ENCODE peak calls at places on chromosome X, in eight cellular contexts. W is HCT116, H is mammary epithelial cell, M is Peyer's patch, O is spleen, V is cardiac muscle cell, B is WERI-Rb-1, Z is GM13977. K is an unnamed sample.

GRCh38 chrX:17160971-17161370 is 214.0 kb upstream of the NHS start:
- DNase-seq in W (no peak), H (no peak), M (no peak), O (no peak), V (no peak), B (no peak), Z (no peak), K (no peak)

GRCh38 chrX:70132244-70132643 is 1.0 kb upstream of the IGBP1 start:
- DNase-seq in W (no peak), H (no peak), M (no peak), O (no peak), V (no peak), B (no peak), Z (no peak), K (no peak)

GRCh38 chrX:123803331-123803983 is 56.4 kb upstream of the XIAP start:
- DNase-seq in W (peak), H (peak), M (no peak), O (no peak), V (peak), B (no peak), Z (peak), K (no peak)

GRCh38 chrX:11180571-11180970 is 69.4 kb downstream of the HCCS start:
- DNase-seq in W (no peak), H (peak), M (no peak), O (no peak), V (no peak), B (no peak), Z (no peak), K (no peak)

GRCh38 chrX:109826954-109827708 is 94.1 kb upstream of the ACSL4 start:
- DNase-seq in W (no peak), H (peak), M (no peak), O (no peak), V (no peak), B (no peak), Z (no peak), K (no peak)

GRCh38 chrX:133475521-133475920 is 60.2 kb upstream of the GPC4 start:
- DNase-seq in W (no peak), H (no peak), M (no peak), O (no peak), V (no peak), B (no peak), Z (no peak), K (no peak)

GRCh38 chrX:131741103-131741581 is 197.3 kb downstream of the OR13H1 start:
- DNase-seq in W (no peak), H (peak), M (peak), O (peak), V (no peak), B (peak), Z (no peak), K (no peak)

GRCh38 chrX:131762802-131763234 is 218.9 kb downstream of the OR13H1 start:
- DNase-seq in W (no peak), H (peak), M (no peak), O (no peak), V (no peak), B (peak), Z (no peak), K (no peak)

GRCh38 chrX:56728752-56729151 is 291 bp upstream of the NBDY start:
- DNase-seq in W (no peak), H (peak), M (peak), O (no peak), V (peak), B (no peak), Z (peak), K (no peak)

GRCh38 chrX:113522814-113523213 is 682.2 kb upstream of the AMOT start:
- DNase-seq in W (no peak), H (no peak), M (no peak), O (no peak), V (no peak), B (no peak), Z (peak), K (no peak)

GRCh38 chrX:41890026-41890423 is 33.3 kb downstream of the CASK start:
- DNase-seq in W (no peak), H (no peak), M (no peak), O (no peak), V (no peak), B (no peak), Z (no peak), K (no peak)

GRCh38 chrX:35351212-35351611 is 408.6 kb downstream of the FAM47B start:
- DNase-seq in W (no peak), H (peak), M (no peak), O (no peak), V (no peak), B (no peak), Z (no peak), K (no peak)

GRCh38 chrX:73448379-73448778 is 1.5 kb downstream of the CDX4 start:
- DNase-seq in W (no peak), H (no peak), M (no peak), O (peak), V (peak), B (no peak), Z (no peak), K (no peak)

GRCh38 chrX:148270499-148270898 is 229.9 kb upstream of the AFF2 start:
- DNase-seq in W (no peak), H (no peak), M (no peak), O (no peak), V (no peak), B (no peak), Z (no peak), K (no peak)

GRCh38 chrX:23333842-23334535 is 660 bp upstream of the PTCHD1 start:
- DNase-seq in W (no peak), H (no peak), M (no peak), O (no peak), V (peak), B (peak), Z (peak), K (no peak)

GRCh38 chrX:63884821-63885790 is 100.1 kb upstream of the ARHGEF9 start:
- DNase-seq in W (no peak), H (no peak), M (no peak), O (no peak), V (no peak), B (no peak), Z (no peak), K (no peak)

GRCh38 chrX:131058136-131058868 is at the start of gene ARHGAP36:
- DNase-seq in W (no peak), H (no peak), M (no peak), O (no peak), V (peak), B (no peak), Z (no peak), K (no peak)

DNA sequence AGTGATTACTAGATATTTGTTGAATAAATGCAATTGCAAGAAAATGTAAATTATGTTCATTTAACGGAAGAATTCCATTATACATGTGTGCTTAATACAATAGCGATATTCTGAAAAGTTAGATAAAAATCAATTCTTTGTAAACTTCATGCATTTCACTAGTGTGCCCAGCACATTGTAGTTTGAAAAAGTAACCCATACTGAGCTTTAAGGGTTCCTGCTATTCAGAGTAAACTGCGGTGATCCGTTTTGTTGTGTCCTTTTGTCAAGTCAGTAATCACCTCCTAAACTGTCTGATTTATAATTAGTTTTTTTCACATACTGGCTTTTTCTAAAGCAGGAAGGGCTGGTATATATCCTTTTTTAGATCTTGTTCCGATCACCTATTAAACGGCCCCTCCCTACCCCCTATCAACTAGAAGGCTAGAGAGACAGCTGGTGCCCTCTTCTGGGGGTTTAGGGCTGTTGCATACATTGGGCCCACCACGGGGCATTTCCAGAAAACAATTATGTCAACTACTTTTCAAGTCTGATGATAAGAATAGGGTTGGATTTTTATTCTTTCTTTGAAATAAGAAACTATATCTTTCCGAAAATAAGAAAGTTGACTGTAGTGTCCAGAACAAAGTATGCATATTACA is 7.0 kb upstream of the BMP15 start:
- DNase-seq in W (peak), H (peak), M (no peak), O (no peak), V (peak), B (peak), Z (peak), K (no peak)
- TF ChIP-seq CTCF in W (peak), H (peak), M (peak), O (no peak), V (peak), B (peak), Z (peak), K (no peak)

GRCh38 chrX:144717682-144718081 is 529.6 kb upstream of the SPANXN1 start:
- DNase-seq in W (no peak), H (no peak), M (no peak), O (no peak), V (no peak), B (no peak), Z (no peak), K (no peak)

DNA sequence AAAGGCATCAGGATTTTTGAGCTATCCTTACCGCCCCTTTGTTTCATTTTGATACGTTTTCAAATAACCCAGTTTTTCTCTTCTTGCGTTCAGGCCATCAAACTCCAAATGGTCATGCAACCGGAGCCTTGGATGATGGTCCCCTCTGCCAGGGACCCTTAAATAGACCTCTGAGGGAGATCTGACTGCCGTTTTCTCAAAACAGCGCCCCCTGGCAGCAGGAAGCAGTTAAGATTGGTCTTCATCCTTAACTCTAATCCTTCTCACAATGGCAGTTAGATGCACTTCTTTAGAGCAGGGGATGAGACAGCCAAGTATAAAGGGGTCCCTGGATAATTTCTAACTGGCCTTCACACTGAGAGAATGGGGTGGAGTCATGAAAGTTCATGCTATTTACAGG is 525.0 kb upstream of the SPANXN1 start:
- DNase-seq in W (no peak), H (no peak), M (no peak), O (no peak), V (no peak), B (peak), Z (no peak), K (no peak)
- TF ChIP-seq CTCF in W (no peak), H (no peak), M (no peak), O (no peak), V (no peak), B (peak), Z (peak), K (no peak)

DNA sequence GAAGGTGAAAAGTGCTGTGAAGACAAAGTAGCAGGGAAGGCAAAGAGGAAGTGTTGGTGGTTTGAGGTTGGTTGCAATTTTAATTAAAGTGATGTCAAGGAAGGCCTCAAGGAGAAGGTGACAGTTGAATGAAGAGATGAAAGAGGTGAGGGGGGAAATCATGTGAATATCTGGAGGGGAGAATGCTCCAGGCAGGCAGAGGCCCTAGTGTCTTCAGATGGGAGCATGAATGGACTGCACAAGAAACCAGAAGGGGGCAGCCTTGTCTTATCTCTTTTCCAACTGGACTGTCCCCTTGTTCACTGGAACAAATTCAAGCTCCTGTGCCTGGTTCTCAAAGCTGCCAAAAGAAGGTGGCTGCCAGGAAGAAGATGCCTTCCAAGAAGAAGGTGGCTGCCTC is 68.4 kb downstream of the MAOB start:
- DNase-seq in W (peak), H (no peak), M (no peak), O (no peak), V (peak), B (peak), Z (no peak), K (no peak)
- TF ChIP-seq CTCF in W (peak), H (peak), M (no peak), O (no peak), V (no peak), B (peak), Z (no peak), K (no peak)

GRCh38 chrX:5915783-5916182 is 312.9 kb downstream of the NLGN4X start:
- DNase-seq in W (no peak), H (no peak), M (no peak), O (no peak), V (no peak), B (no peak), Z (no peak), K (no peak)

DNA sequence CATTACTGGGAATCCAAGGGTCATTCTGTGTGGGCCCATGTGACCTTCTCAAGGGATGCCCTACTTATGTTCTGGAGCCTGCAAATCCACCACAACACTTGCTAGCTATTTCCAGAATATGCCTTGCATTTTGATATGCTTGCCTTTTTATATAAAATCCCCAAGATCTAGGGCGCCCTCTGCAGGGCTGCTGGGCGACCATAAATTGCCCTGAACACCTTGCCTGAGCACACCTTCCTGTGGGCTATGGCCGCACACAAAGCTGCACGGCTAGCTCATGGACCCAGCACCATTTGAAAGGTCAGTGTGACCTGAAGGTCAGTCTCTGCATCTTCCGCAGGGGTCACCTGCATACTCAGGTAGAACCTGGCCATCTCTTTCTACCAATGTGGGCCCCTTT is 311.7 kb downstream of the NLGN4X start:
- DNase-seq in W (no peak), H (no peak), M (no peak), O (no peak), V (no peak), B (peak), Z (no peak), K (no peak)
- TF ChIP-seq CTCF in W (no peak), H (peak), M (no peak), O (no peak), V (no peak), B (no peak), Z (peak), K (no peak)

GRCh38 chrX:65034641-65035450 is 58.6 kb upstream of the ZC4H2 start:
- DNase-seq in W (peak), H (peak), M (peak), O (peak), V (peak), B (peak), Z (peak), K (peak)
- TF ChIP-seq CTCF in W (no peak), H (peak), M (peak), O (peak), V (peak), B (peak), Z (peak), K (peak)

GRCh38 chrX:119391279-119391678 is 7.9 kb upstream of the SLC25A43 start:
- DNase-seq in W (peak), H (peak), M (no peak), O (no peak), V (no peak), B (peak), Z (peak), K (no peak)
- TF ChIP-seq CTCF in W (peak), H (peak), M (peak), O (no peak), V (peak), B (peak), Z (peak), K (no peak)

K was measured in natural killer cell.